ENCODE peak calls at places on chromosomes 6 and 20, in five cellular contexts. One of them, this sample, is unnamed.

GRCh38 chr20:37994512-37994911 is 38.7 kb downstream of the TTI1 start:
- DNase-seq in neuronal stem cell: no peak
- DNase-seq in H1: no peak
- DNase-seq in mesenchymal stem cell: peak; percentile 66
- DNase-seq in IMR-90: peak; percentile 64
- DNase-seq in this sample: no peak

GRCh38 chr20:48523191-48523757 is 304.5 kb downstream of the PREX1 start:
- DNase-seq in neuronal stem cell: peak; percentile 92
- DNase-seq in mesenchymal stem cell: peak; percentile 37
- DNase-seq in IMR-90: peak; percentile 59
- DNase-seq in H1: no peak
- DNase-seq in this sample: peak; percentile 66

GRCh38 chr6:41022294-41022693 is 16.7 kb downstream of the UNC5CL start:
- DNase-seq in neuronal stem cell: no peak
- DNase-seq in H1: no peak
- DNase-seq in IMR-90: no peak
- DNase-seq in mesenchymal stem cell: no peak
- DNase-seq in this sample: no peak

GRCh38 chr6:119881416-119881815 is 531.9 kb upstream of the MAN1A1 start:
- DNase-seq in neuronal stem cell: no peak
- DNase-seq in mesenchymal stem cell: peak; percentile 33
- DNase-seq in H1: no peak
- DNase-seq in IMR-90: no peak
- DNase-seq in this sample: no peak

GRCh38 chr6:131980338-131980790 is 29.2 kb upstream of the CCN2 start:
- DNase-seq in H1: no peak
- DNase-seq in neuronal stem cell: no peak
- DNase-seq in IMR-90: no peak
- DNase-seq in mesenchymal stem cell: no peak
- DNase-seq in this sample: no peak

GRCh38 chr6:41502607-41503434 is 43.4 kb upstream of the FOXP4 start:
- DNase-seq in IMR-90: no peak
- DNase-seq in H1: no peak
- DNase-seq in mesenchymal stem cell: peak; percentile 40
- DNase-seq in neuronal stem cell: no peak
- DNase-seq in this sample: peak; percentile 69

GRCh38 chr6:97653517-97653916 is 370.5 kb upstream of the MMS22L start:
- DNase-seq in H1: no peak
- DNase-seq in IMR-90: no peak
- DNase-seq in mesenchymal stem cell: no peak
- DNase-seq in neuronal stem cell: no peak
- DNase-seq in this sample: no peak

GRCh38 chr20:6636209-6637159 is 131.0 kb upstream of the BMP2 start:
- DNase-seq in IMR-90: peak; percentile 69
- DNase-seq in neuronal stem cell: peak; percentile 12
- DNase-seq in H1: no peak
- DNase-seq in mesenchymal stem cell: peak; percentile 82
- DNase-seq in this sample: no peak

GRCh38 chr6:63660737-63661136 is 25.1 kb downstream of the PHF3 start:
- DNase-seq in neuronal stem cell: no peak
- DNase-seq in H1: no peak
- DNase-seq in IMR-90: no peak
- DNase-seq in mesenchymal stem cell: no peak
- DNase-seq in this sample: no peak

GRCh38 chr20:48634641-48635040 is 193.2 kb downstream of the PREX1 start:
- DNase-seq in neuronal stem cell: no peak
- DNase-seq in IMR-90: no peak
- DNase-seq in H1: no peak
- DNase-seq in mesenchymal stem cell: no peak
- DNase-seq in this sample: no peak

GRCh38 chr6:159190460-159190859 is 21.3 kb downstream of the FNDC1 start:
- DNase-seq in neuronal stem cell: no peak
- DNase-seq in H1: no peak
- DNase-seq in IMR-90: no peak
- DNase-seq in mesenchymal stem cell: no peak
- DNase-seq in this sample: no peak

GRCh38 chr6:13303668-13304017 is 24.7 kb downstream of the TBC1D7 start:
- DNase-seq in IMR-90: peak; percentile 81
- DNase-seq in mesenchymal stem cell: peak; percentile 87
- DNase-seq in neuronal stem cell: no peak
- DNase-seq in H1: no peak
- DNase-seq in this sample: no peak

GRCh38 chr6:5084192-5084786 is 852 bp upstream of the PPP1R3G start:
- DNase-seq in IMR-90: no peak
- DNase-seq in neuronal stem cell: peak; percentile 6
- DNase-seq in H1: no peak
- DNase-seq in mesenchymal stem cell: no peak
- DNase-seq in this sample: no peak

GRCh38 chr20:57140416-57140965 is 126.0 kb downstream of the BMP7 start:
- DNase-seq in H1: no peak
- DNase-seq in mesenchymal stem cell: no peak
- DNase-seq in IMR-90: no peak
- DNase-seq in neuronal stem cell: no peak
- DNase-seq in this sample: no peak

GRCh38 chr6:168035661-168036616 is 38.5 kb downstream of the KIF25 start:
- DNase-seq in mesenchymal stem cell: peak; percentile 88
- DNase-seq in neuronal stem cell: no peak
- DNase-seq in H1: no peak
- DNase-seq in IMR-90: peak; percentile 85
- DNase-seq in this sample: no peak

GRCh38 chr6:152220785-152221184 is 413.3 kb downstream of the ESR1 start:
- DNase-seq in mesenchymal stem cell: no peak
- DNase-seq in neuronal stem cell: no peak
- DNase-seq in H1: no peak
- DNase-seq in IMR-90: no peak
- DNase-seq in this sample: no peak

GRCh38 chr20:4519530-4519929 is 202.2 kb upstream of the PRND start:
- DNase-seq in IMR-90: no peak
- DNase-seq in H1: no peak
- DNase-seq in neuronal stem cell: peak; percentile 2
- DNase-seq in mesenchymal stem cell: no peak
- DNase-seq in this sample: peak; percentile 77

GRCh38 chr6:139654309-139654708 is 279.9 kb upstream of the CITED2 start:
- DNase-seq in mesenchymal stem cell: no peak
- DNase-seq in H1: no peak
- DNase-seq in IMR-90: no peak
- DNase-seq in neuronal stem cell: no peak
- DNase-seq in this sample: no peak

GRCh38 chr6:139654888-139655782 is 280.7 kb upstream of the CITED2 start:
- DNase-seq in H1: no peak
- DNase-seq in IMR-90: no peak
- DNase-seq in neuronal stem cell: no peak
- DNase-seq in mesenchymal stem cell: no peak
- DNase-seq in this sample: peak; percentile 32

GRCh38 chr6:139655783-139656705 is 281.6 kb upstream of the CITED2 start:
- DNase-seq in neuronal stem cell: no peak
- DNase-seq in mesenchymal stem cell: no peak
- DNase-seq in H1: no peak
- DNase-seq in IMR-90: no peak
- DNase-seq in this sample: no peak

GRCh38 chr6:139650941-139651340 is 276.5 kb upstream of the CITED2 start:
- DNase-seq in H1: no peak
- DNase-seq in mesenchymal stem cell: peak; percentile 41
- DNase-seq in IMR-90: no peak
- DNase-seq in neuronal stem cell: no peak
- DNase-seq in this sample: no peak

DNA sequence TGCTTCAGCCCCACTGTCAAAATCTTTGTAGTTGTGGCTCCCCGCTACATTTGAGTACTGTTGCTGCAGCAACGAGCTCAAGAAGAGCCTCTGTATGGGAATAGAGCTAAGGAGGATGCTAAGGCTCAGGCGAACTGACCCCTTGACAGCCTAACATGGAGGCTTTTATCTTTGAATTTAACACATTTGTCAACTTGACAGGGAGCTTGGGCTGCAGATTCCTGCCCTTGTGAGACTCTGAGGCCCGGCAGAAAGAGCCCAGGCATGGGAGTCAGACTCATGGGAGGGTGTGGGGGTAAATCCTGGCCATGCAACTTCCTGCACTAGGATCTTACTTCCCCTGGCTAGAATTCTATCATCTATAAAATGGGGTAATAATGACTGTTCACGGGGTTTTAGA is 278.7 kb upstream of the CITED2 start:
- DNase-seq in neuronal stem cell: no peak
- DNase-seq in mesenchymal stem cell: no peak
- DNase-seq in H1: no peak
- DNase-seq in IMR-90: no peak
- DNase-seq in this sample: no peak
- H3K18ac ChIP-seq in neuronal stem cell: no peak overlapping the region
- H3K18ac ChIP-seq in mesenchymal stem cell: no peak overlapping the region
- H3K18ac ChIP-seq in H1: no peak overlapping the region
- H3K18ac ChIP-seq in IMR-90: no peak overlapping the region
- H3K18ac ChIP-seq in this sample: no peak overlapping the region

DNA sequence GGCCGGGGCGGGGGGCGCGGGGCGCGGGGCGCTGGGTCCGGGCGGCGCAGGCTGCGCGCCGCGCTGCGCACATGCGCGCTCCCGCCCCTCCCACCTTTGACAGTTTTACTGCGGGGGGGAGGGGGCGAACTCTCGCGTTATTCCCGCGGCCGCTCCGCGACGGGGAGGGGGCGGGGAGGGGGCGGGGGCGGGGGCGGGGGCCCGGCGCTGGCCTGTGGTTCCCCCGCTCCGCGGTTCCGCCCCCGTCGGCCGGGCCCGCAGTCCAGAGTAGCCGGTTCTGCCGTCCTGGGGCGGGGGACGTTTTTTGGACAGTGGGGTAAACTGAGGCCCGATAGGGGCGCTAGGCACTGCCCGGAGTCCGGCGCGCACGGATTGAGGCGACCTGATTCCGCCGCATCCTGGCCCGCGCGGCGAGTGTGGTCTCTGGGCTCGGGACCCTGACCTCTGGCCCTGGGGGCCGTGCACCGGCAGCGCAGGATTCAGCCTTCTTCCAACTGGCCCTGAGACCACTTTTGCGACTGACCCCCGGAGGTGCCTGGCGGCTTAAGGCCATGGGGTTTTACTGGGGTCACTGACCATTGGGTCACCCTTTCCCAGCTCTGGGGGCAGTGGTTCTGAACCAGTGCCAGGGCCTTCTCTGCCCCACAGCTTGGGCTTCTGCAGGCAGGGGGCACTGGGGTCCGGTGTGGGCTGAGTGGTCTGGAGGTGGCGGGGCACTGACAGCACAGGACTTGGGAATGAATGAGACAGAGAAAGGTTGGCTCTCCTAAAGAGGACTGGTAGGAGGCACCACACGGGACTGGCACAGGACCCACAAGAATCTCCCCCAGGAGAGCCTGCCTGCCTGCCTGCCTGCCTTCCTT is at the start of gene ZNF512B:
- DNase-seq in neuronal stem cell: no peak
- DNase-seq in mesenchymal stem cell: peak; percentile 57
- DNase-seq in H1: no peak
- DNase-seq in IMR-90: peak; percentile 50
- DNase-seq in this sample: peak; percentile 57
- H3K4ac ChIP-seq in neuronal stem cell: peak within 1 kb of the TSS; percentile 89
- H3K4ac ChIP-seq in mesenchymal stem cell: peak within 1 kb of the TSS; percentile 70
- H3K4ac ChIP-seq in H1: no peak within 1 kb of the TSS
- H3K4ac ChIP-seq in IMR-90: peak within 1 kb of the TSS; percentile 81
- H3K4ac ChIP-seq in this sample: no peak within 1 kb of the TSS

DNA sequence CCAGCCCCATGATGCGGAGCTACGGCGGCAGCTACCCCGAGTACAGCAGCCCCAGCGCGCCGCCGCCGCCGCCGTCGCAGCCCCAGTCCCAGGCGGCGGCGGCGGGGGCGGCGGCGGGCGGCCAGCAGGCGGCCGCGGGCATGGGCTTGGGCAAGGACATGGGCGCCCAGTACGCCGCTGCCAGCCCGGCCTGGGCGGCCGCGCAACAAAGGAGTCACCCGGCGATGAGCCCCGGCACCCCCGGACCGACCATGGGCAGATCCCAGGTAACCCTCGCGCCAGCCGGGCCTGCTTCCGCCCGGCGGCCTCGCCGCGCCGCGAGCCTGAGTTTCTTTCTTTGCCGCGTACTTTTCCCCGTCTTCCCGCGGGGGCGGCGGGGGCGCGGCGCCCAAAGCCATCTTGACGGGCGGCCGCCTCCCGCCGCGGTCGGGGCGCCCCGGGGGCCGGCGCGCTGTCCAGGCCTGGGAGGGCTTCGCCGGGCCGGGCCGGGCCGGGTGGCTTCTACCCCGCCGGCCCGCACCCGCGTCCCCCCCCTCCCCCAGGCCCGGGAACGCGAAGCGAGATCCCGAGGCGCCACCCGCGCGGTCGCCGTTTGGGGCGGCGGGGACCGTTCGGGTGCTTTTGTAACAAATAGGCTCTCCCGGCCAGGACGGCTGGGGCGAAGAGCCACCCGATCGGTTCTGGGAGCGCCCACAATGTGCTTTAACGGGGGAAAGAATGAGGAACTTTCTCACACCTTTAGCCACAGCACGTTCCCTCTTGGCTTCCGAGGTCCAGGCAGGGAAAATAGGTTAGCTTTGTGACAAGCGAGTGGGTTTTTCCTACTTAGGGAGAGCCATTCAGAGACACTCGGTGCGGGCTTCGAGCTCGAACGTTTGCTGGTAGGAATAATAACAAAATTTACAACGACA is 2.3 kb downstream of the ARID1B start:
- DNase-seq in IMR-90: no peak
- DNase-seq in neuronal stem cell: peak; percentile 26
- DNase-seq in mesenchymal stem cell: peak; percentile 46
- DNase-seq in H1: no peak
- DNase-seq in this sample: no peak
- H3K14ac ChIP-seq in IMR-90: peak overlapping the region; percentile 77
- H3K14ac ChIP-seq in neuronal stem cell: peak overlapping the region; percentile 31
- H3K14ac ChIP-seq in mesenchymal stem cell: peak overlapping the region; percentile 74
- H3K14ac ChIP-seq in H1: no peak overlapping the region
- H3K14ac ChIP-seq in this sample: peak overlapping the region; percentile 97

DNA sequence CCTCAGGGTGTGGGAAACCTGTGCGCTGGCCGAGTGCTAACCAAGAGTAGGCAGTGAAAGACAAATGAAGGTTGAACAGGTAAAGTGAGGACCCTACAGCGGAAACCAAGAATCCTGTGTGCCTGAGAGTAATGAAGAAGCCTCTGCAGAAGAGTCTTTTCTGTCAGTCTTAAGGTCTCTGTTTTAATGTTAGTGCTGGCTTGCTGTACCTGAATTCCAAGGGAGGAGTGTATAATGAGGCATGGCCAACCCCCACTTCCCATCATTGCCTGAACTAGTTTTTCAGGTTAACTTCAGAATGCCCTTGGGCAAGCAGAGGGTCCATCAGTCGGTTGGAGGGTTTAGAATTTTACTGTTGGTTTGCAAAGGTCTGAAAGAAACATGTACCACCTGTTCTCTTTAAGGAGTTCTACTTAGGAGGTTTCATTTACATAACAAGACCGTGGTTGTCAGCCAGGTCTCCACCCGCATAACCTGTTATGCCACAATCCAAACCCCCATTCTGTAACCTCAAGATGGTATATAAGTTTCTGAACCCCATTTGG is 589 bp upstream of the PDCD2 start:
- DNase-seq in neuronal stem cell: no peak
- DNase-seq in mesenchymal stem cell: no peak
- DNase-seq in IMR-90: no peak
- DNase-seq in H1: peak; percentile 25
- DNase-seq in this sample: peak; percentile 56
- H3K18ac ChIP-seq in neuronal stem cell: peak overlapping the region; percentile 57
- H3K18ac ChIP-seq in mesenchymal stem cell: peak overlapping the region; percentile 50
- H3K18ac ChIP-seq in IMR-90: no peak overlapping the region
- H3K18ac ChIP-seq in H1: peak overlapping the region; percentile 95
- H3K18ac ChIP-seq in this sample: peak overlapping the region; percentile 27